ENCODE peak calls at places on chromosomes 12 and 14, in seven cellular contexts. X is fibroblast of lung, M is IMR-90, E is osteoblast, K is MM.1S, D is hepatocyte, N is GM23338. C is an unnamed sample.

GRCh38 chr14:51576899-51577298 is 74.8 kb upstream of the FRMD6 start:
- DNase-seq in K (no peak), N (no peak), E (no peak), D (no peak), X (peak), M (peak), C (peak)

GRCh38 chr12:66438601-66439000 is 136.3 kb downstream of the HELB start:
- DNase-seq in D (no peak), N (no peak), X (peak), K (no peak), M (peak), E (no peak), C (peak)

GRCh38 chr14:98826618-98827017 is 445.4 kb downstream of the BCL11B start:
- DNase-seq in M (no peak), K (no peak), E (no peak), N (no peak), X (peak), D (no peak), C (no peak)

GRCh38 chr12:48795550-48796455 is 6.9 kb upstream of the ADCY6 start:
- DNase-seq in M (peak), X (peak), E (peak), D (peak), K (peak), N (peak), C (peak)

GRCh38 chr14:95200404-95200803 is 43.1 kb upstream of the DICER1 start:
- DNase-seq in E (no peak), D (no peak), K (no peak), X (no peak), M (no peak), N (no peak), C (no peak)

GRCh38 chr12:122847921-122848421 is 12.7 kb downstream of the HIP1R start:
- DNase-seq in M (no peak), N (no peak), X (no peak), K (no peak), D (no peak), E (peak), C (no peak)

GRCh38 chr14:99419905-99420304 is 60.8 kb downstream of the SETD3 start:
- DNase-seq in K (no peak), D (no peak), M (no peak), E (peak), X (no peak), N (no peak), C (no peak)

GRCh38 chr12:101567918-101568317 is 26.9 kb upstream of the MYBPC1 start:
- DNase-seq in M (no peak), D (no peak), E (no peak), K (no peak), N (no peak), X (no peak), C (no peak)

GRCh38 chr12:75814856-75815754 is 216.5 kb downstream of the PHLDA1 start:
- DNase-seq in D (peak), M (peak), K (no peak), N (no peak), E (peak), X (peak), C (peak)

GRCh38 chr12:94336201-94336915 is 123.3 kb downstream of the CEP83 start:
- DNase-seq in X (no peak), N (no peak), M (peak), K (no peak), D (no peak), E (no peak), C (peak)

GRCh38 chr12:124422570-124423523 is 128.0 kb downstream of the RFLNA start:
- DNase-seq in X (peak), M (peak), K (no peak), D (peak), N (no peak), E (peak), C (peak)

GRCh38 chr12:23771230-23771949 is 178.1 kb downstream of the SOX5 start:
- DNase-seq in X (peak), K (no peak), M (no peak), N (no peak), D (peak), E (no peak), C (no peak)

GRCh38 chr14:100314724-100315123 is 8.4 kb upstream of the SLC25A47 start:
- DNase-seq in K (no peak), X (no peak), D (no peak), M (no peak), N (no peak), E (no peak), C (no peak)

GRCh38 chr12:52976574-52977071 is 27.7 kb downstream of the KRT18 start:
- DNase-seq in K (no peak), D (no peak), E (peak), N (peak), X (peak), M (peak), C (peak)

GRCh38 chr12:30999011-30999410 is 72.5 kb downstream of the TSPAN11 start:
- DNase-seq in K (no peak), E (no peak), M (no peak), N (no peak), X (no peak), D (no peak), C (no peak)

GRCh38 chr14:23160924-23161522 is 22.4 kb downstream of the SLC7A8 start:
- DNase-seq in K (no peak), N (peak), M (peak), D (peak), X (peak), E (peak), C (peak)

GRCh38 chr14:69107407-69108003 is 45.4 kb downstream of the DCAF5 start:
- DNase-seq in X (peak), D (peak), M (peak), N (peak), K (no peak), E (no peak), C (peak)

GRCh38 chr12:121611306-121611705 is 15.0 kb upstream of the ORAI1 start:
- DNase-seq in D (no peak), E (no peak), M (no peak), X (no peak), K (no peak), N (peak), C (no peak)

GRCh38 chr12:11836282-11836963 is 186.9 kb downstream of the ETV6 start:
- DNase-seq in D (no peak), K (peak), E (no peak), X (no peak), N (no peak), M (no peak), C (no peak)

GRCh38 chr14:53902307-53902706 is 54.3 kb downstream of the BMP4 start:
- DNase-seq in E (no peak), X (no peak), K (no peak), D (no peak), N (no peak), M (peak), C (no peak)

GRCh38 chr14:53896773-53897172 is 59.9 kb downstream of the BMP4 start:
- DNase-seq in K (no peak), X (no peak), M (peak), N (no peak), E (no peak), D (peak), C (peak)

GRCh38 chr14:53900499-53900898 is 56.1 kb downstream of the BMP4 start:
- DNase-seq in N (no peak), M (no peak), E (no peak), X (no peak), K (no peak), D (no peak), C (peak)
- H3K4me2 ChIP-seq in N (no peak), M (no peak), E (no peak), X (no peak), K (no peak), D (no peak), C (no peak)

GRCh38 chr12:57616383-57617101 is 5.3 kb downstream of the ARHGEF25 start:
- DNase-seq in X (peak), M (peak), N (no peak), K (no peak), D (no peak), E (peak), C (peak)
- H3K4me3 ChIP-seq in X (no peak), M (no peak), N (no peak), K (no peak), D (no peak), E (no peak), C (no peak)

GRCh38 chr12:57735952-57736742 is 2.4 kb downstream of the AGAP2 start:
- DNase-seq in M (peak), E (peak), D (peak), K (no peak), N (peak), X (peak), C (peak)
- H3K4me2 ChIP-seq in M (peak), E (peak), D (peak), K (no peak), N (peak), X (peak), C (peak)

DNA sequence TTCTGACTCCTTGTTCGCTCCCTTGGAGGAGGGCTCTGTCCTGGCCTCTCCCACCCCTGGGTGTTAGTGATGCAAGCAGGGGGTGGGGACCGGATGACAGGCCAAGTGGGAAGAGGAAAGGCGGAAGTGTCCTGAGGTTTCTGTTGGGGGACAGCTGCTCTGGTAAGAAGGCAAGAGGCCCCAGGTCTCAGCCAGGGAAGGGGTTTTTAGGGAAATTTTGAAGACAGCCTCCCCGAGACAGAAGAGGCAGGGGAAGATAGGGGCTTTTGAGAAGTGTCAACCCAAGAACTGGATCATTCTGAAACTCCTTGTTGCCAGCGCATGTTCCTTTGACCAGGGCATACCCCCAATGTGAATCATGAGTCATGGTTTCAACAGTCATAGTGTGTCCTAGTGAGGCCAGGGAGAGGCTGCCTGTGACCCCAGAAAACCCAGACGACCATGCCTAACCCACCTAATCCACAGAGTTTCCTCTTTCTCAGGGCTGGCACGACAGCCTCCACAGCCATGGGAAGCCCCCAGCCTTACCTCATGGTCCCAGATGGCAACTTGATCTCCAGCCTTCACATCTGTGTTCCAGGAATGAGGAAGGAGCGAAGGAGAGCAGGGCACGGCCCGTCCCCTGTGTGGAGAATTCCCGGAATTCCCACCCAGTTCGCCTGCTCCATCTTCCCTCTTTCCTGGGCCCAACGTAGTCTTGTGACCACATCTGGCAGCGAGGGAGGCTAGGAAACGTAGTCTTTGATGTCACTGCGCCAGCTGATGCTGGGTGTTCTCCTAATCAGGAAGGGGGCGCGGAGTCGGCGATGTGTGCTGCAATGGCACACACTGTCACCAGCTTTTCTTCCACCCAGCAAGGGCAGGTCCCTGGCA is 4.9 kb upstream of the GPR132 start:
- DNase-seq in M (peak), X (no peak), D (peak), N (no peak), K (no peak), E (peak), C (peak)
- H3K4me3 ChIP-seq in M (no peak), X (no peak), D (no peak), N (no peak), K (no peak), E (no peak), C (no peak)

GRCh38 chr12:46920503-46920902 is 94.7 kb upstream of the SLC38A4 start:
- DNase-seq in E (no peak), N (no peak), K (no peak), X (no peak), D (no peak), M (no peak), C (no peak)
- H3K4me2 ChIP-seq in E (no peak), N (no peak), K (no peak), X (no peak), D (no peak), M (no peak), C (peak)

GRCh38 chr12:91633206-91633605 is 450.6 kb upstream of the DCN start:
- DNase-seq in E (no peak), N (no peak), D (no peak), X (no peak), M (no peak), K (no peak), C (no peak)
- H3K4me3 ChIP-seq in E (no peak), N (no peak), D (no peak), X (no peak), M (no peak), K (no peak), C (no peak)